ENCODE peak calls at places on chromosome 17, in seven cellular contexts. X, Z, L, P, U, O and C are unnamed samples.

GRCh38 chr17:50580636-50581035 is 20.1 kb downstream of the CACNA1G start:
- DNase-seq in X (no peak), Z (no peak), L (no peak), P (no peak), U (no peak), O (no peak), C (no peak)

GRCh38 chr17:35254107-35254802 is 11.4 kb downstream of the SLFN5 start:
- DNase-seq in X (peak; percentile 79), Z (no peak), L (no peak), P (peak; percentile 81), U (peak; percentile 93), O (no peak), C (no peak)

GRCh38 chr17:6078370-6078950 is 8.3 kb downstream of the WSCD1 start:
- DNase-seq in X (no peak), Z (no peak), L (no peak), P (no peak), U (no peak), O (no peak), C (no peak)

GRCh38 chr17:51627776-51628175 is 367.4 kb downstream of the UTP18 start:
- DNase-seq in X (no peak), Z (no peak), L (no peak), P (no peak), U (no peak), O (no peak), C (no peak)

GRCh38 chr17:40038882-40039513 is 15.2 kb downstream of the MED24 start:
- DNase-seq in X (peak; percentile 90), Z (no peak), L (peak; percentile 39), P (peak; percentile 77), U (peak; percentile 87), O (no peak), C (no peak)

GRCh38 chr17:74332763-74333220 is 6.8 kb downstream of the KIF19 start:
- DNase-seq in X (no peak), Z (no peak), L (no peak), P (no peak), U (no peak), O (no peak), C (no peak)

GRCh38 chr17:65131946-65132345 is 5.2 kb upstream of the RGS9 start:
- DNase-seq in X (peak; percentile 89), Z (no peak), L (no peak), P (no peak), U (peak; percentile 99), O (no peak), C (no peak)

GRCh38 chr17:58153046-58153445 is 4.9 kb downstream of the OR4D1 start:
- DNase-seq in X (no peak), Z (peak; percentile 43), L (no peak), P (no peak), U (no peak), O (no peak), C (peak; percentile 79)

GRCh38 chr17:40516581-40517285 is 15.3 kb upstream of the TNS4 start:
- DNase-seq in X (no peak), Z (peak; percentile 59), L (no peak), P (no peak), U (peak; percentile 80), O (no peak), C (peak; percentile 86)

GRCh38 chr17:47257651-47258339 is 4.2 kb downstream of the ITGB3 start:
- DNase-seq in X (peak; percentile 81), Z (no peak), L (no peak), P (no peak), U (peak; percentile 91), O (no peak), C (no peak)

GRCh38 chr17:48840441-48840840 is 9.6 kb downstream of the CALCOCO2 start:
- DNase-seq in X (no peak), Z (no peak), L (no peak), P (no peak), U (no peak), O (no peak), C (no peak)